ENCODE peak calls at places on chromosomes 3 and 15, in five cellular contexts. A is IMR-90, I is fibroblast of lung, C is HCT116, P is neural progenitor cell. E is an unnamed sample.

GRCh38 chr3:48661501-48662139 is 1.1 kb downstream of the CELSR3 start:
- DNase-seq in A (peak), I (peak), C (no peak), P (peak), E (peak)

GRCh38 chr15:60993008-60993407 is 236.1 kb downstream of the RORA start:
- DNase-seq in A (peak), I (peak), C (no peak), P (no peak), E (no peak)

GRCh38 chr3:174156200-174156599 is 702.9 kb upstream of the NAALADL2 start:
- DNase-seq in A (no peak), I (no peak), C (no peak), P (no peak), E (peak)

GRCh38 chr15:78875107-78875914 is 2.6 kb downstream of the MORF4L1 start:
- DNase-seq in A (peak), I (no peak), C (no peak), P (no peak), E (no peak)

GRCh38 chr3:77380141-77380540 is 340.2 kb downstream of the ROBO2 start:
- DNase-seq in A (no peak), I (no peak), C (no peak), P (no peak), E (no peak)

GRCh38 chr15:89903858-89904130 is 9.0 kb downstream of the ARPIN start:
- DNase-seq in A (no peak), I (no peak), C (no peak), P (no peak), E (no peak)

GRCh38 chr15:31398677-31399260 is 72.1 kb downstream of the KLF13 start:
- DNase-seq in A (no peak), I (no peak), C (no peak), P (no peak), E (no peak)

GRCh38 chr15:101474233-101474632 is 15.3 kb downstream of the PCSK6 start:
- DNase-seq in A (no peak), I (no peak), C (no peak), P (no peak), E (no peak)

GRCh38 chr15:77224352-77224751 is 153.4 kb upstream of the TSPAN3 start:
- DNase-seq in A (no peak), I (no peak), C (no peak), P (peak), E (peak)

GRCh38 chr3:41158947-41159346 is 40.4 kb upstream of the CTNNB1 start:
- DNase-seq in A (no peak), I (no peak), C (no peak), P (no peak), E (no peak)

GRCh38 chr3:61452536-61452991 is 108.8 kb upstream of the PTPRG start:
- DNase-seq in A (peak), I (peak), C (no peak), P (no peak), E (no peak)

GRCh38 chr15:35443376-35443775 is 102.6 kb downstream of the DPH6 start:
- DNase-seq in A (no peak), I (no peak), C (no peak), P (no peak), E (no peak)

GRCh38 chr3:137867611-137868010 is 103.5 kb downstream of the SOX14 start:
- DNase-seq in A (no peak), I (no peak), C (no peak), P (no peak), E (no peak)

GRCh38 chr3:30193625-30194044 is 412.8 kb upstream of the TGFBR2 start:
- DNase-seq in A (no peak), I (peak), C (no peak), P (no peak), E (no peak)

GRCh38 chr3:188345223-188345622 is 191.3 kb downstream of the LPP start:
- DNase-seq in A (peak), I (peak), C (no peak), P (no peak), E (no peak)

GRCh38 chr15:25693321-25694237 is 169.5 kb downstream of the ATP10A start:
- DNase-seq in A (peak), I (peak), C (no peak), P (peak), E (no peak)

GRCh38 chr3:36993326-36994283 is at the start of gene MLH1:
- DNase-seq in A (peak), I (peak), C (peak), P (peak), E (peak)

GRCh38 chr3:74267583-74268184 is 346.8 kb downstream of the CNTN3 start:
- DNase-seq in A (peak), I (peak), C (no peak), P (peak), E (no peak)

GRCh38 chr3:89506462-89507143 is 399.2 kb downstream of the EPHA3 start:
- DNase-seq in A (no peak), I (no peak), C (no peak), P (no peak), E (no peak)

GRCh38 chr3:57803647-57804081 is 47.6 kb downstream of the SLMAP start:
- DNase-seq in A (peak), I (peak), C (peak), P (peak), E (no peak)
- H3K4me3 ChIP-seq in A (no peak), I (no peak), C (peak), P (no peak), E (no peak)

GRCh38 chr3:72446406-72447058 is 401.7 kb downstream of the SHQ1 start:
- DNase-seq in A (peak), I (peak), C (no peak), P (no peak), E (peak)
- H3K9ac ChIP-seq in A (peak), I (peak), C (peak), P (peak), E (peak)

GRCh38 chr3:38163117-38163870 is 2.0 kb upstream of the OXSR1 start:
- DNase-seq in A (no peak), I (no peak), C (no peak), P (peak), E (peak)
- TF ChIP-seq CTCF in A (no peak), I (no peak), C (peak), P (peak), E (no peak)

GRCh38 chr15:71082803-71083202 is 32.5 kb upstream of the THSD4 start:
- DNase-seq in A (no peak), I (no peak), C (no peak), P (no peak), E (no peak)
- H3K4me3 ChIP-seq in A (no peak), I (no peak), C (no peak), P (no peak), E (no peak)